ENCODE peak calls at places on chromosomes 12 and 14, in nine cellular contexts. R is NCI-H2171 treated with DMSO at 0.1 percent for 48 hours; P is posterior cingulate gyrus; W is ELF-1; S is SK-MEL-5; N is Kasumi-1; Y is mucosa of gallbladder; B is CD4-positive, alpha-beta T cell; F is iris pigment epithelial cell. E is an unnamed sample.

GRCh38 chr12:89947437-89948265 is 239.0 kb upstream of the ATP2B1 start:
- DNase-seq in R (no peak), P (no peak), W (peak), S (no peak), N (no peak), Y (no peak), B (no peak), F (peak), E (peak)

GRCh38 chr12:75812341-75813018 is 219.1 kb downstream of the PHLDA1 start:
- DNase-seq in R (peak), P (no peak), W (peak), S (no peak), N (no peak), Y (no peak), B (no peak), F (peak), E (no peak)

GRCh38 chr12:69851976-69852375 is 26.9 kb downstream of the MYRFL start:
- DNase-seq in R (no peak), P (no peak), W (no peak), S (no peak), N (no peak), Y (no peak), B (no peak), F (peak), E (no peak)

GRCh38 chr14:68291820-68292219 is 472.2 kb downstream of the RAD51B start:
- DNase-seq in R (peak), P (no peak), W (peak), S (no peak), N (no peak), Y (no peak), B (no peak), F (no peak), E (no peak)

GRCh38 chr12:88870000-88870737 is 289.9 kb upstream of the KITLG start:
- DNase-seq in R (no peak), P (no peak), W (no peak), S (no peak), N (no peak), Y (no peak), B (no peak), F (peak), E (no peak)

GRCh38 chr14:70714055-70714550 is 72.4 kb downstream of the TTC9 start:
- DNase-seq in R (peak), P (peak), W (peak), S (peak), N (peak), Y (peak), B (peak), F (peak), E (peak)

GRCh38 chr12:25648460-25648859 is 95.4 kb upstream of the LMNTD1 start:
- DNase-seq in R (no peak), P (peak), W (peak), S (no peak), N (no peak), Y (peak), B (no peak), F (peak), E (no peak)

GRCh38 chr12:3249081-3249800 is 172.1 kb downstream of the TSPAN9 start:
- DNase-seq in R (no peak), P (no peak), W (no peak), S (no peak), N (peak), Y (no peak), B (no peak), F (no peak), E (no peak)

GRCh38 chr12:38610808-38611350 is 294.3 kb downstream of the ALG10B start:
- DNase-seq in R (no peak), P (no peak), W (no peak), S (no peak), N (no peak), Y (no peak), B (no peak), F (no peak), E (no peak)

GRCh38 chr12:124869011-124869665 is 5.5 kb upstream of the SCARB1 start:
- DNase-seq in R (no peak), P (no peak), W (peak), S (peak), N (peak), Y (no peak), B (no peak), F (no peak), E (no peak)

GRCh38 chr14:19920021-19920657 is at the start of gene OR4K5:
- DNase-seq in R (no peak), P (no peak), W (no peak), S (no peak), N (no peak), Y (no peak), B (no peak), F (no peak), E (no peak)

GRCh38 chr12:113010701-113011100 is 32.4 kb downstream of the OAS2 start:
- DNase-seq in R (no peak), P (no peak), W (no peak), S (no peak), N (no peak), Y (no peak), B (no peak), F (no peak), E (no peak)

GRCh38 chr12:128817115-128818015 is 6.4 kb downstream of the SLC15A4 start:
- DNase-seq in R (no peak), P (no peak), W (no peak), S (peak), N (no peak), Y (peak), B (no peak), F (peak), E (no peak)

GRCh38 chr14:54502602-54503001 is 7.1 kb upstream of the CGRRF1 start:
- DNase-seq in R (no peak), P (no peak), W (peak), S (no peak), N (peak), Y (no peak), B (no peak), F (no peak), E (no peak)

GRCh38 chr12:43208221-43208620 is 343.8 kb downstream of the ADAMTS20 start:
- DNase-seq in R (no peak), P (no peak), W (no peak), S (no peak), N (no peak), Y (no peak), B (no peak), F (peak), E (no peak)

GRCh38 chr14:77040995-77041744 is 12.7 kb upstream of the IRF2BPL start:
- DNase-seq in R (peak), P (no peak), W (no peak), S (no peak), N (no peak), Y (no peak), B (no peak), F (no peak), E (no peak)

GRCh38 chr12:123267991-123268843 is 3.4 kb downstream of the CDK2AP1 start:
- DNase-seq in R (peak), P (peak), W (no peak), S (no peak), N (peak), Y (no peak), B (no peak), F (no peak), E (no peak)

GRCh38 chr14:96038558-96038919 is 623 bp upstream of the C14orf132 start:
- DNase-seq in R (peak), P (no peak), W (peak), S (no peak), N (no peak), Y (no peak), B (no peak), F (no peak), E (no peak)

GRCh38 chr12:48932878-48933277 is 7.6 kb upstream of the FKBP11 start:
- DNase-seq in R (no peak), P (no peak), W (no peak), S (no peak), N (no peak), Y (no peak), B (no peak), F (no peak), E (no peak)